ENCODE peak calls at places on chromosome 13, in five cellular contexts. Z is ascending aorta, L is bronchial epithelial cell, O is fibroblast of the aortic adventitia, F is AG09309. T is an unnamed sample.

GRCh38 chr13:44191504-44192171 is 182.0 kb upstream of the SERP2 start:
- DNase-seq in O (peak; percentile 90), L (peak; percentile 77), Z (peak; percentile 77), F (peak; percentile 67), T (peak; percentile 92)

GRCh38 chr13:95074820-95075219 is 226.4 kb downstream of the ABCC4 start:
- DNase-seq in L (no peak), F (no peak), O (no peak), Z (no peak), T (no peak)

GRCh38 chr13:29858231-29858630 is 7.8 kb upstream of the UBL3 start:
- DNase-seq in F (no peak), O (no peak), Z (no peak), L (no peak), T (no peak)

GRCh38 chr13:107912745-107913144 is 302.6 kb downstream of the LIG4 start:
- DNase-seq in O (no peak), F (no peak), Z (no peak), L (no peak), T (no peak)

GRCh38 chr13:99105160-99105559 is 95.5 kb upstream of the UBAC2 start:
- DNase-seq in F (no peak), Z (no peak), L (no peak), O (no peak), T (no peak)

GRCh38 chr13:80840313-80840976 is 499.5 kb upstream of the SPRY2 start:
- DNase-seq in L (no peak), Z (no peak), F (no peak), O (peak; percentile 94), T (peak; percentile 68)

GRCh38 chr13:35855531-35856019 is 275.6 kb downstream of the DCLK1 start:
- DNase-seq in L (peak; percentile 78), O (no peak), Z (no peak), F (no peak), T (peak; percentile 33)

GRCh38 chr13:21033866-21034601 is 27.4 kb downstream of the LATS2 start:
- DNase-seq in F (no peak), Z (peak; percentile 70), O (no peak), L (no peak), T (peak; percentile 36)

GRCh38 chr13:113029487-113030258 is 60.7 kb downstream of the MCF2L start:
- DNase-seq in F (no peak), Z (no peak), O (no peak), L (no peak), T (peak; percentile 59)

GRCh38 chr13:76667551-76667950 is 218.7 kb downstream of the KCTD12 start:
- DNase-seq in F (peak; percentile 48), O (peak; percentile 92), L (peak; percentile 54), Z (no peak), T (peak; percentile 87)

GRCh38 chr13:49502954-49503353 is 7.2 kb downstream of the PHF11 start:
- DNase-seq in L (no peak), O (peak; percentile 37), Z (no peak), F (no peak), T (no peak)

GRCh38 chr13:28819748-28820098 is 416 bp upstream of the MTUS2 start:
- DNase-seq in L (no peak), O (peak; percentile 4), F (no peak), Z (peak; percentile 76), T (peak; percentile 82)

GRCh38 chr13:46389985-46390384 is 2.9 kb upstream of the RUBCNL start:
- DNase-seq in O (no peak), L (no peak), Z (no peak), F (no peak), T (no peak)

GRCh38 chr13:109345433-109345941 is 440.9 kb downstream of the IRS2 start:
- DNase-seq in Z (no peak), L (peak; percentile 50), O (peak; percentile 1), F (no peak), T (peak; percentile 18)

GRCh38 chr13:111437417-111437816 is 117.0 kb downstream of the TEX29 start:
- DNase-seq in L (no peak), F (no peak), Z (no peak), O (no peak), T (no peak)

GRCh38 chr13:31045621-31046081 is 113.2 kb downstream of the TEX26 start:
- DNase-seq in O (peak; percentile 92), F (peak; percentile 76), Z (peak; percentile 80), L (peak; percentile 97), T (peak; percentile 88)

GRCh38 chr13:112867301-112867711 is 101.7 kb upstream of the MCF2L start:
- DNase-seq in F (no peak), O (no peak), L (no peak), Z (peak; percentile 33), T (no peak)

GRCh38 chr13:110521946-110522345 is 39.6 kb downstream of the RAB20 start:
- DNase-seq in F (no peak), O (no peak), Z (no peak), L (no peak), T (no peak)

GRCh38 chr13:97445504-97446187 is 11.7 kb downstream of the RAP2A start:
- DNase-seq in O (no peak), Z (no peak), L (no peak), F (no peak), T (no peak)

GRCh38 chr13:27408074-27408473 is 16.3 kb upstream of the GTF3A start:
- DNase-seq in L (no peak), Z (peak; percentile 25), F (no peak), O (no peak), T (no peak)

GRCh38 chr13:111011899-111012298 is 97.0 kb upstream of the ANKRD10 start:
- DNase-seq in L (peak; percentile 30), O (peak; percentile 30), F (no peak), Z (no peak), T (no peak)

GRCh38 chr13:95463516-95463915 is 89.0 kb upstream of the CLDN10 start:
- DNase-seq in F (no peak), O (no peak), L (peak; percentile 43), Z (no peak), T (no peak)

GRCh38 chr13:40576369-40576768 is 90.1 kb downstream of the FOXO1 start:
- DNase-seq in Z (no peak), O (no peak), F (no peak), L (no peak), T (no peak)

GRCh38 chr13:79185580-79185979 is 220.5 kb downstream of the RBM26 start:
- DNase-seq in L (no peak), O (no peak), F (no peak), Z (no peak), T (no peak)

GRCh38 chr13:23322353-23323336 is 110.9 kb downstream of the SACS start:
- DNase-seq in O (no peak), F (no peak), L (peak; percentile 90), Z (no peak), T (no peak)

GRCh38 chr13:104163866-104164630 is 1097.8 kb upstream of the SLC10A2 start:
- DNase-seq in O (no peak), Z (no peak), F (no peak), L (no peak), T (no peak)

GRCh38 chr13:101751488-101751887 is 299.0 kb downstream of the ITGBL1 start:
- DNase-seq in O (peak; percentile 58), F (peak; percentile 2), L (peak; percentile 80), Z (no peak), T (peak; percentile 85)

GRCh38 chr13:96871470-96871869 is 122.8 kb downstream of the OXGR1 start:
- DNase-seq in O (no peak), F (no peak), L (no peak), Z (no peak), T (no peak)

GRCh38 chr13:30341815-30342570 is 34.6 kb upstream of the KATNAL1 start:
- DNase-seq in Z (peak; percentile 94), F (peak; percentile 81), L (peak; percentile 94), O (peak; percentile 96), T (peak; percentile 96)

GRCh38 chr13:49693191-49693733 is 2.0 kb upstream of the EBPL start:
- DNase-seq in Z (no peak), F (no peak), L (peak; percentile 47), O (peak; percentile 25), T (no peak)